ENCODE peak calls at places on chromosomes 13 and 19, in four cellular contexts. G, N, J and Y are unnamed samples.

GRCh38 chr19:23778566-23778965 is 19.9 kb upstream of the ZNF681 start:
- DNase-seq in G (no peak), N (no peak), J (no peak), Y (peak)

GRCh38 chr19:4754248-4754647 is 30.6 kb upstream of the DPP9 start:
- DNase-seq in G (no peak), N (no peak), J (no peak), Y (no peak)

GRCh38 chr19:29662604-29663404 is 2.5 kb upstream of the PLEKHF1 start:
- DNase-seq in G (no peak), N (peak), J (peak), Y (no peak)

GRCh38 chr19:2046046-2046907 is 4.8 kb downstream of the MKNK2 start:
- DNase-seq in G (no peak), N (no peak), J (no peak), Y (no peak)

GRCh38 chr19:27974082-27974513 is 1238.9 kb downstream of the UQCRFS1 start:
- DNase-seq in G (no peak), N (no peak), J (no peak), Y (no peak)

GRCh38 chr13:109691689-109692088 is 94.7 kb downstream of the IRS2 start:
- DNase-seq in G (no peak), N (no peak), J (no peak), Y (no peak)

GRCh38 chr13:64529874-64530485 is 2700.2 kb downstream of the PCDH9 start:
- DNase-seq in G (no peak), N (no peak), J (no peak), Y (no peak)

GRCh38 chr19:13799669-13800068 is 4.4 kb downstream of the ZSWIM4 start:
- DNase-seq in G (no peak), N (no peak), J (no peak), Y (no peak)

GRCh38 chr13:51255556-51255955 is 33.4 kb downstream of the FAM124A start:
- DNase-seq in G (no peak), N (no peak), J (no peak), Y (no peak)

GRCh38 chr19:47436712-47437401 is 17.5 kb upstream of the MEIS3 start:
- DNase-seq in G (peak), N (peak), J (peak), Y (peak)

GRCh38 chr19:57334191-57334590 is 13.9 kb downstream of the ZNF543 start:
- DNase-seq in G (no peak), N (no peak), J (no peak), Y (no peak)

GRCh38 chr13:85616275-85616674 is 182.9 kb downstream of the SLITRK6 start:
- DNase-seq in G (no peak), N (no peak), J (no peak), Y (no peak)

GRCh38 chr13:31421756-31422155 is 222.0 kb downstream of the B3GLCT start:
- DNase-seq in G (no peak), N (peak), J (no peak), Y (no peak)

GRCh38 chr13:23987331-23987730 is 90.0 kb upstream of the C1QTNF9B start:
- DNase-seq in G (no peak), N (no peak), J (no peak), Y (no peak)

DNA sequence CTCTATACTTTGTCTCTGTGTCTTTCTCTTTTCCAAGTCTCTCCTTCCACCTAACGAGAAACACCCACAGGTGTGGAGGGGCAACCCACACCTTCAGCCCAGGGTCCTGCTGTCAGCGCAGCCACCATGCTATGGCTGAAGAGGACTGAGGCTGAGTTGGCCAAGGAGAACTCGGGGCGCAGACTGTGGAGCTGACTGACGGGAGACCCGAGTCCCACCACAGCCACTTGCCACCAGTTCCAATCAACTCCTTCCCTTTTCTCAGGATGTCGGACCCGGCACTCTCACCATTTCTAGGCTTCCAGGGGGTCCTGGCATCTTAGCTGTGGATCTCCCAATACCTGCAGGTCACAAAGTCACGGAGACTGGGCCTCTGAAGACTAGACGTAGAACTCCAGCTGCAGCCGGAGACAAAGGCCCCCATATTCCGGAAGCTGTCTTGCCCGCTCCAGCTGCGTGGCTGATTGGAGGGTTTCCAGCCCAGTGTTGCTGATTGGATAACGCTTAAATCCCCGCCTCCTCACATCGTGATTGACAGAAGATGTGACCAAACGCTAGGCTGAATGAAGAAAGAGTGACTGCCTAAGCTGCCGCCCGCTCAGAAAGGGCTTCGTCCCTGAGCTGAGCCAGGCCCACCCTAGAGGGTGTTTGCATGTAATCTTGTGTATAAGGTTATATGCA is 63.6 kb downstream of the ZNF429 start:
- DNase-seq in G (peak), N (peak), J (peak), Y (peak)
- H3K4me3 ChIP-seq in G (peak), N (peak), J (peak), Y (peak)

GRCh38 chr19:8215783-8216182 is 6.6 kb downstream of the CERS4 start:
- DNase-seq in G (no peak), N (no peak), J (no peak), Y (no peak)
- H3K27ac ChIP-seq in G (no peak), N (no peak), J (no peak), Y (no peak)

DNA sequence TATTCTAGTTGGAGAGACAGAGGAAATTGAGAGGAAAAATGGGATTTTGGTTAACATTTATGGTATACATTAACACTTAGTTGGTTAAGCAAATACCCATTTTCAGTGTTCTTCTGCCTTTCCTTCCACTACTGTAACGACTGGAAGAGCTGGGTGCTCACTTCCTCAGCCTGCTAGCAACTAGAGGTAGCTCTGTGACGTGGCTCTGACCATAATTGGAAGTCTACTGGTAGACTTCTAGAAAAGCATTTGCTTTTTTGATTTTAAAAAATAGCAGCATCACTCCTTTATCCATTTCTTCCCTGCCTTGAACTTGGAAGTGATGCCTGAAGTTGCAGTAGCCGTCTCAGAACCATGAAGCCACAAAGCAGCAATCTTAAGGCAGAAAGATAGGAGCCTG is 15.9 kb downstream of the NHLRC3 start:
- DNase-seq in G (no peak), N (no peak), J (no peak), Y (no peak)
- H3K4me3 ChIP-seq in G (no peak), N (no peak), J (no peak), Y (no peak)

GRCh38 chr19:11738746-11739620 is at the start of gene ZNF823:
- DNase-seq in G (peak), N (peak), J (peak), Y (peak)
- H3K27ac ChIP-seq in G (peak), N (peak), J (peak), Y (peak)